ENCODE peak calls at places on chromosomes 16 and 17, in nine cellular contexts. T, M, I, Q, E, W, X, F and J are unnamed samples.

GRCh38 chr17:68794636-68795503 is 160.3 kb downstream of the ABCA8 start:
- DNase-seq in M (no peak), I (peak; percentile 53), Q (no peak), W (no peak), X (no peak), F (no peak), T (no peak), E (no peak), J (no peak)

GRCh38 chr16:4087099-4087885 is 28.9 kb downstream of the ADCY9 start:
- DNase-seq in Q (no peak), X (no peak), E (no peak), F (no peak), W (no peak), T (no peak), M (no peak), I (no peak), J (no peak)

GRCh38 chr17:40510328-40510648 is 8.9 kb upstream of the TNS4 start:
- DNase-seq in W (no peak), E (no peak), I (no peak), T (no peak), X (no peak), F (no peak), Q (peak; percentile 93), M (no peak), J (no peak)

GRCh38 chr16:57147381-57148191 is 38.3 kb downstream of the PSME3IP1 start:
- DNase-seq in F (no peak), E (no peak), Q (no peak), X (no peak), W (no peak), I (no peak), M (no peak), T (no peak), J (peak; percentile 20)

GRCh38 chr16:55889518-55889917 is 14.3 kb upstream of the CES5A start:
- DNase-seq in E (no peak), X (no peak), F (no peak), I (no peak), W (no peak), Q (no peak), M (no peak), T (no peak), J (no peak)

GRCh38 chr17:20008242-20009051 is 712 bp upstream of the SPECC1 start:
- DNase-seq in W (no peak), E (no peak), M (no peak), T (peak; percentile 11), Q (no peak), F (no peak), X (no peak), I (no peak), J (no peak)

GRCh38 chr17:74646231-74646630 is 22.7 kb upstream of the CD300E start:
- DNase-seq in W (no peak), I (peak; percentile 6), M (no peak), F (no peak), E (no peak), Q (no peak), T (no peak), X (no peak), J (no peak)

GRCh38 chr17:58806046-58806445 is 50.4 kb downstream of the PPM1E start:
- DNase-seq in W (no peak), X (no peak), T (no peak), E (no peak), I (no peak), Q (no peak), M (no peak), F (no peak), J (no peak)

GRCh38 chr17:72978593-72979218 is 113.8 kb downstream of the SLC39A11 start:
- DNase-seq in Q (no peak), T (no peak), W (no peak), M (no peak), E (no peak), F (no peak), I (no peak), X (no peak), J (no peak)

GRCh38 chr16:25478476-25478875 is 213.3 kb upstream of the HS3ST4 start:
- DNase-seq in M (no peak), I (no peak), E (no peak), T (no peak), X (no peak), F (no peak), W (no peak), Q (no peak), J (no peak)

GRCh38 chr16:48347980-48348379 is 37.2 kb downstream of the SIAH1 start:
- DNase-seq in F (no peak), W (no peak), M (no peak), I (peak; percentile 90), E (no peak), Q (no peak), X (no peak), T (no peak), J (no peak)

GRCh38 chr16:28193530-28194423 is 18.0 kb downstream of the XPO6 start:
- DNase-seq in T (peak; percentile 31), E (peak; percentile 23), Q (peak; percentile 86), F (no peak), M (no peak), W (no peak), X (peak; percentile 45), I (no peak), J (no peak)

GRCh38 chr17:70332811-70333210 is 163.5 kb downstream of the KCNJ2 start:
- DNase-seq in X (no peak), M (no peak), E (no peak), I (no peak), Q (no peak), W (no peak), T (no peak), F (no peak), J (no peak)